ENCODE peak calls at places on chromosomes 12 and 14, in ten cellular contexts. W is A673, D is AG04450, L is lung, K is lower leg skin, B is heart right ventricle, Y is AG10803, V is ovary, M is astrocyte of the cerebellum, E is cardiac fibroblast. I is an unnamed sample.

GRCh38 chr14:92942976-92943710 is 20.2 kb downstream of the CHGA start:
- DNase-seq in W (no peak), D (no peak), L (no peak), K (no peak), B (no peak), Y (no peak), V (no peak), M (no peak), E (no peak), I (no peak)

GRCh38 chr12:6267007-6267721 is 43.3 kb upstream of the PLEKHG6 start:
- DNase-seq in W (no peak), D (no peak), L (peak), K (no peak), B (no peak), Y (peak), V (no peak), M (peak), E (peak), I (no peak)

GRCh38 chr14:39374846-39375245 is 57.4 kb downstream of the FBXO33 start:
- DNase-seq in W (peak), D (no peak), L (no peak), K (no peak), B (no peak), Y (peak), V (no peak), M (peak), E (peak), I (no peak)

GRCh38 chr12:65561798-65562382 is 262.4 kb upstream of the HMGA2 start:
- DNase-seq in W (no peak), D (peak), L (no peak), K (no peak), B (no peak), Y (peak), V (no peak), M (peak), E (peak), I (no peak)

GRCh38 chr12:93571360-93571853 is 1.1 kb upstream of the SOCS2 start:
- DNase-seq in W (peak), D (no peak), L (peak), K (peak), B (peak), Y (peak), V (peak), M (no peak), E (peak), I (no peak)

GRCh38 chr12:68106160-68106559 is 53.4 kb downstream of the IFNG start:
- DNase-seq in W (no peak), D (no peak), L (no peak), K (no peak), B (no peak), Y (peak), V (no peak), M (peak), E (peak), I (no peak)

GRCh38 chr12:121803861-121804416 is at the start of gene SETD1B:
- DNase-seq in W (peak), D (no peak), L (peak), K (peak), B (peak), Y (peak), V (peak), M (no peak), E (peak), I (no peak)

GRCh38 chr14:93953739-93954515 is 22.4 kb downstream of the ASB2 start:
- DNase-seq in W (peak), D (no peak), L (no peak), K (no peak), B (no peak), Y (no peak), V (no peak), M (no peak), E (no peak), I (no peak)

GRCh38 chr12:74602881-74603523 is 65.4 kb downstream of the ATXN7L3B start:
- DNase-seq in W (no peak), D (no peak), L (no peak), K (no peak), B (no peak), Y (no peak), V (no peak), M (no peak), E (no peak), I (no peak)

GRCh38 chr14:104206281-104206904 is 68.0 kb downstream of the KIF26A start:
- DNase-seq in W (peak), D (no peak), L (no peak), K (no peak), B (no peak), Y (no peak), V (no peak), M (no peak), E (no peak), I (no peak)

GRCh38 chr14:94478420-94478819 is 2.4 kb upstream of the SERPINA9 start:
- DNase-seq in W (no peak), D (no peak), L (no peak), K (no peak), B (no peak), Y (no peak), V (no peak), M (no peak), E (no peak), I (no peak)

GRCh38 chr12:68263366-68263765 is 10.0 kb upstream of the IL22 start:
- DNase-seq in W (no peak), D (no peak), L (no peak), K (no peak), B (no peak), Y (peak), V (no peak), M (no peak), E (peak), I (no peak)

GRCh38 chr14:32933623-32933942 is 5.1 kb upstream of the NPAS3 start:
- DNase-seq in W (peak), D (no peak), L (no peak), K (no peak), B (no peak), Y (peak), V (no peak), M (peak), E (peak), I (no peak)
- TF ChIP-seq CTCF in W (peak), D (peak), L (no peak), K (no peak), B (no peak), Y (peak), V (no peak), M (peak), E (peak), I (peak)

GRCh38 chr14:21382886-21383847 is 652 bp downstream of the SUPT16H start:
- DNase-seq in W (peak), D (no peak), L (peak), K (peak), B (peak), Y (peak), V (peak), M (no peak), E (peak), I (peak)

GRCh38 chr14:21382095-21382494 is 1.7 kb downstream of the SUPT16H start:
- DNase-seq in W (no peak), D (no peak), L (no peak), K (no peak), B (no peak), Y (no peak), V (no peak), M (no peak), E (no peak), I (no peak)

GRCh38 chr14:21384494-21384851 is 654 bp upstream of the SUPT16H start:
- DNase-seq in W (no peak), D (no peak), L (no peak), K (no peak), B (no peak), Y (no peak), V (no peak), M (no peak), E (no peak), I (no peak)

GRCh38 chr14:21383848-21384493 is at the start of gene SUPT16H:
- DNase-seq in W (peak), D (peak), L (peak), K (peak), B (peak), Y (peak), V (peak), M (peak), E (peak), I (peak)

DNA sequence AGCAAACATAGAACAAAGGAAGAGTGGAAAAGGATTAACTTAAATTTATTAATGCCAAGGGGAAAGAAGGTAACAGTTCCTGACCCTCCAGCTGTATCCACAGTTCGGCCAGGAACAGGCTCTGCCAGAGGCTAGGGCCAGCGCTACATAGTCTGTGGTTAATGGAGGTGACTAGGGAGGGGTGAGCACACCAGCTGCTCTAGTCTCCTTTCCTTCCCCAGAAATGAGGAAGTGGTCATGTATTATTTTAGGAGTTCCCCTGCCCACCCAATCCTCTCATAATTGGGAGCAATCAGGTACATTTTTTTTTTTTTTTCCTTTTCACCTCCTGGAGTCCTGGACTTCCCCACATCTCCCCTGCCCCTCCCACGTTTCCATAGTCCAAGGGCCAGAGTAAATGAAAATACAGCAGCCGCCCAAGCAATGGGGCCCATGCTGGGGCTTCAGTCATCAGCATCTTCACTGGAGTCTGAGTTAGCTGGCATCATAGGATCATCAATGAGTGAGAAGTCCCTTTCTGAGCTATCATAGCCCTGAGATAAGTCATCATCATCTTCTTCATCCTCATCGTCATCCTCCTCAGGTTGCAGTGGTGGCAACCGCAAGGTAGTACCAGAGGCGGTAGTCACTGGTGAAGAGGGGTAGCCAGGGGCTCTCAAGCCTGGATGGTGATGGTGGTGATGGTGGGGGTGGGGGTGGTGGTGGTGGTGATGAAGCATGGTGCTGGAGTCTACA is 1.5 kb upstream of the SUPT16H start:
- DNase-seq in W (no peak), D (no peak), L (no peak), K (no peak), B (no peak), Y (no peak), V (no peak), M (no peak), E (no peak), I (no peak)
- H3K4me3 ChIP-seq in W (no peak), D (no peak), L (no peak), K (no peak), B (no peak), Y (no peak), V (no peak), M (no peak), E (no peak), I (no peak)

GRCh38 chr12:127381043-127381668 is 885.8 kb upstream of the TMEM132C start:
- DNase-seq in W (peak), D (no peak), L (no peak), K (no peak), B (peak), Y (peak), V (peak), M (no peak), E (peak), I (no peak)
- TF ChIP-seq CTCF in W (peak), D (peak), L (peak), K (no peak), B (peak), Y (peak), V (peak), M (peak), E (peak), I (peak)

DNA sequence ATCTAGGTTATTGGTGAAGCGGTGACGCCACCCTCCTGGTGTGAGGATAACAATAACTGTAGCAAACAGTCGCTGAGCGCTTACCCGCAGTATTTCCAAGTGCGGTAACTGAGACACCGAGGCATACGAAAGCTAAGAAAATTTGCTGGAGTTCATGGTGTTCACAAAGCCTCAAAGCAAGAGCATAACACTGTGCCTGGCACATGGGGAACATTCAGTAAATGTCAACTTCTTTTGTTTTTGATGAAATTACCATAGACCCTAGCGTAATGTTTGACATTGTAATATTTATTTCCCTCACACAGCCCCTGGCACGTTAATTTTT is 767 bp downstream of the YEATS4 start:
- DNase-seq in W (no peak), D (no peak), L (no peak), K (no peak), B (no peak), Y (no peak), V (no peak), M (no peak), E (no peak), I (no peak)
- H3K4me3 ChIP-seq in W (peak), D (peak), L (peak), K (peak), B (peak), Y (peak), V (peak), M (peak), E (peak), I (peak)

GRCh38 chr12:47123730-47124129 is 44.0 kb upstream of the AMIGO2 start:
- DNase-seq in W (no peak), D (no peak), L (no peak), K (no peak), B (no peak), Y (no peak), V (no peak), M (no peak), E (no peak), I (no peak)
- TF ChIP-seq CTCF in W (no peak), D (no peak), L (no peak), K (no peak), B (no peak), Y (no peak), V (no peak), M (no peak), E (no peak), I (no peak)

GRCh38 chr14:103066399-103066798 is 9.1 kb upstream of the CDC42BPB start:
- DNase-seq in W (no peak), D (no peak), L (no peak), K (no peak), B (peak), Y (no peak), V (peak), M (no peak), E (peak), I (no peak)
- H3K4me3 ChIP-seq in W (no peak), D (no peak), L (no peak), K (no peak), B (no peak), Y (no peak), V (no peak), M (no peak), E (no peak), I (no peak)

GRCh38 chr12:51869490-51869865 is 18.4 kb upstream of the ANKRD33 start:
- DNase-seq in W (no peak), D (no peak), L (no peak), K (no peak), B (no peak), Y (no peak), V (no peak), M (no peak), E (no peak), I (no peak)

GRCh38 chr12:51869931-51870330 is 18.0 kb upstream of the ANKRD33 start:
- DNase-seq in W (no peak), D (no peak), L (no peak), K (no peak), B (no peak), Y (no peak), V (no peak), M (no peak), E (no peak), I (no peak)

GRCh38 chr12:51871918-51872688 is 15.8 kb upstream of the ANKRD33 start:
- DNase-seq in W (no peak), D (no peak), L (no peak), K (no peak), B (no peak), Y (no peak), V (no peak), M (no peak), E (no peak), I (no peak)

GRCh38 chr12:51872689-51872981 is 15.3 kb upstream of the ANKRD33 start:
- DNase-seq in W (no peak), D (no peak), L (no peak), K (no peak), B (no peak), Y (no peak), V (no peak), M (no peak), E (no peak), I (no peak)

DNA sequence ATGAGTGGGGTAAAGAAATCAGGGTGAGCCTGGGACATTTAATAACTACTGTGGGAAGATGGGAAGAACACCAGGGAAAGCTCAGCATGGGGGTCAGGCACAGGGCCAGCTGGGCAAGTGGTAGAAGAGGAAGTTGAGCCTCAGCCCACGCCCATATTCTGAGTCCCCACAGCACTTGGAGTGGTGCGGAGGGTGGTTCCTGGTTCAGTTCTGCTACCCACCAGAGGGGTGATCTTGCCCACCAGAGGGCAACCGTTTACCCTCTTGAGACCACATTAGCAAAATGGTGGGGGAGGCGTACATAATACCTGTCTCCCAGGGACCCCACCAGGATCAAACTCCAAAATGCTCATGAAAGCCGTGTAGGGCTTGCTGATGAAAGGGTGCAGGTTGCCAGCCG is 16.8 kb upstream of the ANKRD33 start:
- DNase-seq in W (no peak), D (no peak), L (no peak), K (no peak), B (no peak), Y (no peak), V (no peak), M (no peak), E (no peak), I (no peak)
- TF ChIP-seq CTCF in W (no peak), D (no peak), L (no peak), K (no peak), B (no peak), Y (no peak), V (no peak), M (peak), E (no peak), I (no peak)

GRCh38 chr12:128970941-128971340 is 117.7 kb downstream of the GLT1D1 start:
- DNase-seq in W (no peak), D (no peak), L (no peak), K (no peak), B (no peak), Y (no peak), V (no peak), M (no peak), E (no peak), I (no peak)

GRCh38 chr12:128968668-128969067 is 115.4 kb downstream of the GLT1D1 start:
- DNase-seq in W (no peak), D (no peak), L (no peak), K (no peak), B (no peak), Y (no peak), V (no peak), M (no peak), E (no peak), I (no peak)

GRCh38 chr12:128971802-128972201 is 118.5 kb downstream of the GLT1D1 start:
- DNase-seq in W (peak), D (no peak), L (no peak), K (no peak), B (no peak), Y (no peak), V (no peak), M (no peak), E (no peak), I (no peak)

GRCh38 chr12:128969480-128970055 is 116.3 kb downstream of the GLT1D1 start:
- DNase-seq in W (peak), D (no peak), L (no peak), K (no peak), B (no peak), Y (no peak), V (no peak), M (no peak), E (no peak), I (no peak)

GRCh38 chr12:128970110-128970509 is 116.8 kb downstream of the GLT1D1 start:
- DNase-seq in W (no peak), D (no peak), L (no peak), K (no peak), B (no peak), Y (no peak), V (no peak), M (no peak), E (no peak), I (no peak)
- H3K4me3 ChIP-seq in W (no peak), D (no peak), L (no peak), K (no peak), B (no peak), Y (no peak), V (no peak), M (no peak), E (no peak), I (no peak)

DNA sequence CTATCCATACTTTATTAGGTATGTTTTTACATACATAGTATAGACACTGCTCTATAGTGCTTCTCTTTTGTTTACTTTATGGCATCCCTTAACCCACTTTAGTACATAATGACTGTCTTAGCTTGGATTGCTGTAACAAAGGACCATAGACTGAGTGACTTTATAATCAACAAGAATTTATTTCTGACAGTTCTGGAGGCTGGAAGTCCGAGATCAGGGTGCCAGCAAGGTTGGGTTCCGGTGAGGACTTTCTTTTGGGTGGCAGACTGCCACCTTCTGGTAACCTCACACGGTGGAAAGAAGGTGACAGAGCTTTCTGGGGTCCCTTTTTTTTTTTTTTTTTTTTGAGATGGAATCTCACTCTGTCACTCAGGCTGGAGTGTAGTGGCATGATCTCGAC is 48.6 kb upstream of the PPM1H start:
- DNase-seq in W (peak), D (no peak), L (no peak), K (no peak), B (no peak), Y (no peak), V (no peak), M (no peak), E (no peak), I (no peak)
- TF ChIP-seq CTCF in W (peak), D (no peak), L (no peak), K (no peak), B (peak), Y (no peak), V (no peak), M (no peak), E (peak), I (peak)